ENCODE peak calls at places on chromosomes 16 and 17, in five cellular contexts. One of them, this sample, is unnamed.

GRCh38 chr17:32927724-32928526 is at the start of gene TMEM98:
- DNase-seq in endothelial cell of umbilical vein: no peak
- DNase-seq in mesendoderm: peak; percentile 48
- DNase-seq in astrocyte: no peak
- DNase-seq in CD8-positive, alpha-beta T cell: no peak
- DNase-seq in this sample: no peak

GRCh38 chr17:66431910-66432309 is 129.5 kb downstream of the PRKCA start:
- DNase-seq in astrocyte: peak; percentile 89
- DNase-seq in endothelial cell of umbilical vein: peak; percentile 65
- DNase-seq in CD8-positive, alpha-beta T cell: no peak
- DNase-seq in mesendoderm: no peak
- DNase-seq in this sample: no peak

GRCh38 chr17:72345083-72345482 is 224.3 kb downstream of the SOX9 start:
- DNase-seq in endothelial cell of umbilical vein: no peak
- DNase-seq in astrocyte: no peak
- DNase-seq in mesendoderm: peak; percentile 66
- DNase-seq in CD8-positive, alpha-beta T cell: no peak
- DNase-seq in this sample: no peak

GRCh38 chr16:81810894-81811538 is 31.9 kb downstream of the PLCG2 start:
- DNase-seq in mesendoderm: no peak
- DNase-seq in endothelial cell of umbilical vein: no peak
- DNase-seq in CD8-positive, alpha-beta T cell: no peak
- DNase-seq in astrocyte: no peak
- DNase-seq in this sample: no peak

GRCh38 chr16:58814348-58814801 is 80.3 kb upstream of the GOT2 start:
- DNase-seq in CD8-positive, alpha-beta T cell: no peak
- DNase-seq in endothelial cell of umbilical vein: peak; percentile 63
- DNase-seq in mesendoderm: peak; percentile 51
- DNase-seq in astrocyte: peak; percentile 20
- DNase-seq in this sample: no peak

GRCh38 chr17:59372138-59372751 is 40.8 kb downstream of the YPEL2 start:
- DNase-seq in astrocyte: peak; percentile 84
- DNase-seq in CD8-positive, alpha-beta T cell: no peak
- DNase-seq in endothelial cell of umbilical vein: peak; percentile 93
- DNase-seq in mesendoderm: no peak
- DNase-seq in this sample: no peak

GRCh38 chr16:50367777-50368409 is 895 bp downstream of the BRD7 start:
- DNase-seq in astrocyte: no peak
- DNase-seq in mesendoderm: peak; percentile 23
- DNase-seq in CD8-positive, alpha-beta T cell: no peak
- DNase-seq in endothelial cell of umbilical vein: peak; percentile 15
- DNase-seq in this sample: no peak

GRCh38 chr17:68319420-68320162 is 28.3 kb downstream of the ARSG start:
- DNase-seq in CD8-positive, alpha-beta T cell: no peak
- DNase-seq in astrocyte: no peak
- DNase-seq in mesendoderm: peak; percentile 82
- DNase-seq in endothelial cell of umbilical vein: no peak
- DNase-seq in this sample: no peak

GRCh38 chr17:36614974-36615373 is 13.6 kb downstream of the MRM1 start:
- DNase-seq in mesendoderm: peak; percentile 50
- DNase-seq in CD8-positive, alpha-beta T cell: no peak
- DNase-seq in astrocyte: no peak
- DNase-seq in endothelial cell of umbilical vein: no peak
- DNase-seq in this sample: no peak

GRCh38 chr16:27405546-27406451 is 3.8 kb downstream of the IL21R start:
- DNase-seq in mesendoderm: no peak
- DNase-seq in CD8-positive, alpha-beta T cell: no peak
- DNase-seq in astrocyte: peak; percentile 20
- DNase-seq in endothelial cell of umbilical vein: no peak
- DNase-seq in this sample: no peak

GRCh38 chr17:71080937-71081336 is 911.6 kb downstream of the KCNJ2 start:
- DNase-seq in mesendoderm: no peak
- DNase-seq in endothelial cell of umbilical vein: no peak
- DNase-seq in astrocyte: no peak
- DNase-seq in CD8-positive, alpha-beta T cell: no peak
- DNase-seq in this sample: no peak
- H3K4me3 ChIP-seq in mesendoderm: no peak overlapping the region
- H3K4me3 ChIP-seq in endothelial cell of umbilical vein: no peak overlapping the region
- H3K4me3 ChIP-seq in astrocyte: no peak overlapping the region
- H3K4me3 ChIP-seq in CD8-positive, alpha-beta T cell: no peak overlapping the region
- H3K4me3 ChIP-seq in this sample: no peak overlapping the region

GRCh38 chr17:2092253-2092652 is 37.4 kb downstream of the HIC1 start:
- DNase-seq in astrocyte: no peak
- DNase-seq in endothelial cell of umbilical vein: no peak
- DNase-seq in CD8-positive, alpha-beta T cell: no peak
- DNase-seq in mesendoderm: peak; percentile 50
- DNase-seq in this sample: no peak

GRCh38 chr17:2089021-2089422 is 34.1 kb downstream of the HIC1 start:
- DNase-seq in endothelial cell of umbilical vein: peak; percentile 67
- DNase-seq in mesendoderm: no peak
- DNase-seq in astrocyte: peak; percentile 68
- DNase-seq in CD8-positive, alpha-beta T cell: no peak
- DNase-seq in this sample: no peak

GRCh38 chr17:2093349-2093748 is 38.4 kb downstream of the HIC1 start:
- DNase-seq in endothelial cell of umbilical vein: no peak
- DNase-seq in mesendoderm: peak; percentile 62
- DNase-seq in astrocyte: no peak
- DNase-seq in CD8-positive, alpha-beta T cell: no peak
- DNase-seq in this sample: no peak

GRCh38 chr17:2090210-2090641 is 35.3 kb downstream of the HIC1 start:
- DNase-seq in CD8-positive, alpha-beta T cell: no peak
- DNase-seq in mesendoderm: no peak
- DNase-seq in astrocyte: no peak
- DNase-seq in endothelial cell of umbilical vein: no peak
- DNase-seq in this sample: no peak

DNA sequence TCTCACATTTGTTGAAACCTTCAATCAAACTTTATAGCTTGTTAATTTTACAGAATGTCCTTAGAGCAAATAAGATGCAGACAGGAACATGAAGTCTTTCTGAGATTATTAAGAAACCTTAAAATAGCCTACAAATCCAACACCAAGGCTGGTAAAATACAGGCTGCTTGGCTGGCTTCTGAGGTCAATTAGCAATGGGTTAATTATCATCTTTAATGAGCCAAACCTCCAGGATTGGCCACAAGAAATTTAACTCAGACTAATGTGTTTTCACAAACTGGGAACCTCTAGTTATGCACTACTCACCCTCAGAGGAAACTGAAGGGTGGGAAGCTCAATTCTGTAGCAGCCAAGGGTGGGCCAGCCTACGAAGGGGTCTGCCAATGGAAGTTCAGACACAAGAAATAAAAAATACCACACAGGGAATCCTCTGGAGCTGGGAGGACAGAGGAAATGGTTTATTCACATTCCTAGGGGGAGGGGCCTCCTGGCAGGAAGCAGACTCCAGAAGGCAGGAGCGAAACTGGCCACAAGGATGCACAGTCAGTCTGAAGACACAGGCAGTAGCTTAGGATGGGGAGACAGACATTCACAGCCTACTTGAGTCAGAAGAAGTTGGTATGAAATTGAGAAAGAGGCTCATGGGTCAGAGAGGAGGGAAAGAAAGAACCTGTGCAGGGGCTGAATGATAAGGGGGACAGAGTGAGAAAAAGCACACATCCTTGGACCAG is 36.1 kb downstream of the HIC1 start:
- DNase-seq in mesendoderm: peak; percentile 90
- DNase-seq in astrocyte: peak; percentile 97
- DNase-seq in endothelial cell of umbilical vein: peak; percentile 85
- DNase-seq in CD8-positive, alpha-beta T cell: no peak
- DNase-seq in this sample: no peak
- H3K27ac ChIP-seq in mesendoderm: no peak overlapping the region
- H3K27ac ChIP-seq in astrocyte: peak overlapping the region; percentile 68
- H3K27ac ChIP-seq in endothelial cell of umbilical vein: peak overlapping the region; percentile 66
- H3K27ac ChIP-seq in CD8-positive, alpha-beta T cell: no peak overlapping the region
- H3K27ac ChIP-seq in this sample: no peak overlapping the region

DNA sequence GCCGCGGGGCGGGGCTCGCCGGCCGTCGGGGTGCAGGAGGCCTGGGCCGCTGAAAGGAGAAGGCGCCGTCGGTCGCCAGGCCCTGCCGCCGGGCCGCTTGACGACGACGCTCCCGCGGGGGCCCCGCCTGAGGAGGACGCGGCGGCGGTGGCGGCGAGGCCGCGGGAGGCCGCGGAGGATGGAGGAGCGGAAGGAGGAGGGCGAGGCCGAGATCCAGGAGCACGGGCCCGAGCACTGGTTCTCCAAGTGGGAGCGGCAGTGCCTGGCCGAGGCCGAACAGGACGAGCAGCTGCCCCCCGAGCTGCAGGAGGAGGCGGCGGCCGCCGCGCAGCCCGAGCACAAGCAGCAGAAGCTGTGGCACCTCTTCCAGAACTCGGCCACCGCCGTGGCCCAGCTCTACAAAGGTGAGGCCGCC is 430 bp downstream of the HAPSTR1 start:
- DNase-seq in CD8-positive, alpha-beta T cell: peak; percentile 21
- DNase-seq in astrocyte: no peak
- DNase-seq in mesendoderm: peak; percentile 27
- DNase-seq in endothelial cell of umbilical vein: peak; percentile 30
- DNase-seq in this sample: peak; percentile 12
- H3K4me1 ChIP-seq in CD8-positive, alpha-beta T cell: peaks cover 43% of the 10 kb centered on the region
- H3K4me1 ChIP-seq in astrocyte: peaks cover 23% of the 10 kb centered on the region
- H3K4me1 ChIP-seq in mesendoderm: peaks cover 6% of the 10 kb centered on the region
- H3K4me1 ChIP-seq in endothelial cell of umbilical vein: peaks cover 35% of the 10 kb centered on the region
- H3K4me1 ChIP-seq in this sample: peaks cover 31% of the 10 kb centered on the region

GRCh38 chr17:79353016-79353415 is 257.8 kb downstream of the RBFOX3 start:
- DNase-seq in astrocyte: no peak
- DNase-seq in CD8-positive, alpha-beta T cell: no peak
- DNase-seq in endothelial cell of umbilical vein: no peak
- DNase-seq in mesendoderm: no peak
- DNase-seq in this sample: no peak
- H3K4me3 ChIP-seq in astrocyte: no peak overlapping the region
- H3K4me3 ChIP-seq in CD8-positive, alpha-beta T cell: no peak overlapping the region
- H3K4me3 ChIP-seq in endothelial cell of umbilical vein: no peak overlapping the region
- H3K4me3 ChIP-seq in mesendoderm: no peak overlapping the region
- H3K4me3 ChIP-seq in this sample: no peak overlapping the region

GRCh38 chr17:64412944-64413381 is 22.3 kb upstream of the PECAM1 start:
- DNase-seq in mesendoderm: peak; percentile 32
- DNase-seq in endothelial cell of umbilical vein: no peak
- DNase-seq in astrocyte: peak; percentile 37
- DNase-seq in CD8-positive, alpha-beta T cell: no peak
- DNase-seq in this sample: no peak
- H3K27ac ChIP-seq in mesendoderm: no peak overlapping the region
- H3K27ac ChIP-seq in endothelial cell of umbilical vein: peak overlapping the region; percentile 86
- H3K27ac ChIP-seq in astrocyte: no peak overlapping the region
- H3K27ac ChIP-seq in CD8-positive, alpha-beta T cell: no peak overlapping the region
- H3K27ac ChIP-seq in this sample: no peak overlapping the region

DNA sequence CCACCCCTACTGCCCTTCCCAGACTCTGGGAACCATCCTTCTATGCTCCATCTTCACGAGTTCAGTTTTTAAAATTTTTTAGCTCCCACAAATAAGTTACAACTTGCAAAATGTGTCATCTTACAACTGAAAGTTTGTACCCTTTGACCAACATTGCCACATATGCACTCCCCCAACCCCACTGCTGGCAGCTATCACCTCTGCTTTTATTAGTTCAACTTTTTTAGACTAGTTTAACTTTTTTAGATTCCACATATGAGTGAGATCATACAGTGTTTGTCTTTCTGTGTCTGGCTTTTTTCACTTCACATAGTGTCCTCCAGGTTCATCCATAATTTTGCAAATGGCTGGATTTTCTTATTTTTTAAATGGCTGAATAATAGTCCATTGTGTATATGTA is 7.7 kb downstream of the GPT2 start:
- DNase-seq in CD8-positive, alpha-beta T cell: no peak
- DNase-seq in astrocyte: no peak
- DNase-seq in endothelial cell of umbilical vein: no peak
- DNase-seq in mesendoderm: no peak
- DNase-seq in this sample: no peak
- H3K4me1 ChIP-seq in CD8-positive, alpha-beta T cell: no peaks in the 10 kb centered on the region
- H3K4me1 ChIP-seq in astrocyte: peaks cover 17% of the 10 kb centered on the region
- H3K4me1 ChIP-seq in endothelial cell of umbilical vein: no peaks in the 10 kb centered on the region
- H3K4me1 ChIP-seq in mesendoderm: no peaks in the 10 kb centered on the region
- H3K4me1 ChIP-seq in this sample: no peaks in the 10 kb centered on the region

GRCh38 chr17:7883781-7884386 is 4.7 kb upstream of the CHD3 start:
- DNase-seq in mesendoderm: no peak
- DNase-seq in endothelial cell of umbilical vein: peak; percentile 58
- DNase-seq in CD8-positive, alpha-beta T cell: no peak
- DNase-seq in astrocyte: peak; percentile 45
- DNase-seq in this sample: peak; percentile 18
- H3K4me3 ChIP-seq in mesendoderm: no peak overlapping the region
- H3K4me3 ChIP-seq in endothelial cell of umbilical vein: peak overlapping the region; percentile 60
- H3K4me3 ChIP-seq in CD8-positive, alpha-beta T cell: peak overlapping the region; percentile 33
- H3K4me3 ChIP-seq in astrocyte: peak overlapping the region; percentile 49
- H3K4me3 ChIP-seq in this sample: peak overlapping the region; percentile 10

GRCh38 chr16:53668869-53669268 is 34.8 kb downstream of the RPGRIP1L start:
- DNase-seq in mesendoderm: no peak
- DNase-seq in endothelial cell of umbilical vein: no peak
- DNase-seq in CD8-positive, alpha-beta T cell: no peak
- DNase-seq in astrocyte: no peak
- DNase-seq in this sample: no peak

GRCh38 chr16:53672461-53672860 is 31.2 kb downstream of the RPGRIP1L start:
- DNase-seq in astrocyte: no peak
- DNase-seq in mesendoderm: no peak
- DNase-seq in CD8-positive, alpha-beta T cell: no peak
- DNase-seq in endothelial cell of umbilical vein: no peak
- DNase-seq in this sample: no peak

GRCh38 chr16:53678155-53678554 is 25.5 kb downstream of the RPGRIP1L start:
- DNase-seq in astrocyte: no peak
- DNase-seq in mesendoderm: no peak
- DNase-seq in CD8-positive, alpha-beta T cell: no peak
- DNase-seq in endothelial cell of umbilical vein: no peak
- DNase-seq in this sample: no peak

GRCh38 chr16:53678756-53679334 is 24.8 kb downstream of the RPGRIP1L start:
- DNase-seq in CD8-positive, alpha-beta T cell: no peak
- DNase-seq in mesendoderm: no peak
- DNase-seq in astrocyte: peak; percentile 5
- DNase-seq in endothelial cell of umbilical vein: peak; percentile 52
- DNase-seq in this sample: no peak

GRCh38 chr16:53673189-53673588 is 30.5 kb downstream of the RPGRIP1L start:
- DNase-seq in CD8-positive, alpha-beta T cell: no peak
- DNase-seq in astrocyte: peak; percentile 22
- DNase-seq in endothelial cell of umbilical vein: no peak
- DNase-seq in mesendoderm: no peak
- DNase-seq in this sample: no peak
- H3K27ac ChIP-seq in CD8-positive, alpha-beta T cell: no peak overlapping the region
- H3K27ac ChIP-seq in astrocyte: no peak overlapping the region
- H3K27ac ChIP-seq in endothelial cell of umbilical vein: no peak overlapping the region
- H3K27ac ChIP-seq in mesendoderm: no peak overlapping the region
- H3K27ac ChIP-seq in this sample: no peak overlapping the region

This sample was measured in effector memory CD4-positive, alpha-beta T cell.